ENCODE peak calls at places on chromosomes 16 and 17, in four cellular contexts. One of them, this sample, is unnamed. For H3K4me1, the result is how much of the 10 kb centered on the place peaks cover.

GRCh38 chr17:81665205-81666091 is 957 bp downstream of the OXLD1 start:
- DNase-seq in cardiac muscle cell: no peak
- DNase-seq in right cardiac atrium: no peak
- DNase-seq in left ventricle myocardium inferior: no peak
- DNase-seq in this sample: no peak

GRCh38 chr17:80374039-80374731 is 40.8 kb upstream of the ENDOV start:
- DNase-seq in left ventricle myocardium inferior: no peak
- DNase-seq in right cardiac atrium: no peak
- DNase-seq in cardiac muscle cell: no peak
- DNase-seq in this sample: no peak

GRCh38 chr17:65170839-65171238 is 33.7 kb downstream of the RGS9 start:
- DNase-seq in left ventricle myocardium inferior: peak
- DNase-seq in right cardiac atrium: peak
- DNase-seq in cardiac muscle cell: no peak
- DNase-seq in this sample: peak

GRCh38 chr17:1645207-1646171 is at the start of gene SCARF1:
- DNase-seq in left ventricle myocardium inferior: peak
- DNase-seq in right cardiac atrium: peak
- DNase-seq in cardiac muscle cell: no peak
- DNase-seq in this sample: peak

GRCh38 chr16:55559233-55559632 is 7.3 kb upstream of the CAPNS2 start:
- DNase-seq in right cardiac atrium: no peak
- DNase-seq in left ventricle myocardium inferior: no peak
- DNase-seq in cardiac muscle cell: no peak
- DNase-seq in this sample: no peak

GRCh38 chr16:13376174-13376573 is 474.8 kb downstream of the SHISA9 start:
- DNase-seq in cardiac muscle cell: no peak
- DNase-seq in left ventricle myocardium inferior: no peak
- DNase-seq in right cardiac atrium: no peak
- DNase-seq in this sample: no peak

GRCh38 chr16:12613131-12613991 is 190.3 kb downstream of the CPPED1 start:
- DNase-seq in cardiac muscle cell: no peak
- DNase-seq in right cardiac atrium: no peak
- DNase-seq in left ventricle myocardium inferior: no peak
- DNase-seq in this sample: no peak

GRCh38 chr17:21066394-21066793 is 23.6 kb upstream of the USP22 start:
- DNase-seq in right cardiac atrium: no peak
- DNase-seq in left ventricle myocardium inferior: no peak
- DNase-seq in cardiac muscle cell: no peak
- DNase-seq in this sample: no peak

GRCh38 chr16:4511441-4512082 is 27.0 kb downstream of the CDIP1 start:
- DNase-seq in cardiac muscle cell: peak
- DNase-seq in left ventricle myocardium inferior: peak
- DNase-seq in right cardiac atrium: peak
- DNase-seq in this sample: peak

GRCh38 chr16:30659507-30660423 is 1.5 kb downstream of the FBRS start:
- DNase-seq in cardiac muscle cell: no peak
- DNase-seq in right cardiac atrium: peak
- DNase-seq in left ventricle myocardium inferior: no peak
- DNase-seq in this sample: peak

GRCh38 chr16:8798174-8798527 is 512 bp downstream of the PMM2 start:
- DNase-seq in cardiac muscle cell: no peak
- DNase-seq in right cardiac atrium: no peak
- DNase-seq in left ventricle myocardium inferior: no peak
- DNase-seq in this sample: no peak

GRCh38 chr16:76428858-76429257 is 151.7 kb downstream of the CNTNAP4 start:
- DNase-seq in cardiac muscle cell: no peak
- DNase-seq in left ventricle myocardium inferior: no peak
- DNase-seq in right cardiac atrium: no peak
- DNase-seq in this sample: no peak

GRCh38 chr16:83245061-83245460 is 562.7 kb upstream of the HSBP1 start:
- DNase-seq in cardiac muscle cell: no peak
- DNase-seq in right cardiac atrium: no peak
- DNase-seq in left ventricle myocardium inferior: no peak
- DNase-seq in this sample: no peak

GRCh38 chr17:76946772-76947135 is 78.5 kb downstream of the MGAT5B start:
- DNase-seq in cardiac muscle cell: no peak
- DNase-seq in right cardiac atrium: no peak
- DNase-seq in left ventricle myocardium inferior: no peak
- DNase-seq in this sample: no peak

GRCh38 chr17:4492762-4493561 is 5.7 kb upstream of the SPNS2 start:
- DNase-seq in cardiac muscle cell: peak
- DNase-seq in right cardiac atrium: no peak
- DNase-seq in left ventricle myocardium inferior: no peak
- DNase-seq in this sample: no peak

GRCh38 chr17:16948587-16949376 is 23.1 kb downstream of the TNFRSF13B start:
- DNase-seq in left ventricle myocardium inferior: no peak
- DNase-seq in right cardiac atrium: no peak
- DNase-seq in cardiac muscle cell: no peak
- DNase-seq in this sample: no peak

GRCh38 chr17:4533522-4534502 is 21.4 kb downstream of the MYBBP1A start:
- DNase-seq in left ventricle myocardium inferior: peak
- DNase-seq in right cardiac atrium: peak
- DNase-seq in cardiac muscle cell: no peak
- DNase-seq in this sample: no peak

GRCh38 chr16:68826652-68827051 is 16.7 kb upstream of the TANGO6 start:
- DNase-seq in right cardiac atrium: no peak
- DNase-seq in cardiac muscle cell: no peak
- DNase-seq in left ventricle myocardium inferior: no peak
- DNase-seq in this sample: no peak

GRCh38 chr17:70716551-70716950 is 547.2 kb downstream of the KCNJ2 start:
- DNase-seq in cardiac muscle cell: no peak
- DNase-seq in right cardiac atrium: no peak
- DNase-seq in left ventricle myocardium inferior: no peak
- DNase-seq in this sample: no peak

GRCh38 chr17:82287849-82288601 is 14.5 kb upstream of the CSNK1D start:
- DNase-seq in cardiac muscle cell: no peak
- DNase-seq in left ventricle myocardium inferior: peak
- DNase-seq in right cardiac atrium: peak
- DNase-seq in this sample: peak

GRCh38 chr17:59335685-59336084 is 4.2 kb downstream of the YPEL2 start:
- DNase-seq in cardiac muscle cell: no peak
- DNase-seq in right cardiac atrium: no peak
- DNase-seq in left ventricle myocardium inferior: no peak
- DNase-seq in this sample: no peak
- H3K4me1 ChIP-seq in cardiac muscle cell: half or more
- H3K4me1 ChIP-seq in right cardiac atrium: under half
- H3K4me1 ChIP-seq in left ventricle myocardium inferior: half or more
- H3K4me1 ChIP-seq in this sample: under half

GRCh38 chr17:39870776-39871175 is 2.8 kb downstream of the ZPBP2 start:
- DNase-seq in left ventricle myocardium inferior: no peak
- DNase-seq in cardiac muscle cell: no peak
- DNase-seq in right cardiac atrium: no peak
- DNase-seq in this sample: no peak
- H3K4me1 ChIP-seq in left ventricle myocardium inferior: under half
- H3K4me1 ChIP-seq in cardiac muscle cell: under half
- H3K4me1 ChIP-seq in right cardiac atrium: under half
- H3K4me1 ChIP-seq in this sample: under half

DNA sequence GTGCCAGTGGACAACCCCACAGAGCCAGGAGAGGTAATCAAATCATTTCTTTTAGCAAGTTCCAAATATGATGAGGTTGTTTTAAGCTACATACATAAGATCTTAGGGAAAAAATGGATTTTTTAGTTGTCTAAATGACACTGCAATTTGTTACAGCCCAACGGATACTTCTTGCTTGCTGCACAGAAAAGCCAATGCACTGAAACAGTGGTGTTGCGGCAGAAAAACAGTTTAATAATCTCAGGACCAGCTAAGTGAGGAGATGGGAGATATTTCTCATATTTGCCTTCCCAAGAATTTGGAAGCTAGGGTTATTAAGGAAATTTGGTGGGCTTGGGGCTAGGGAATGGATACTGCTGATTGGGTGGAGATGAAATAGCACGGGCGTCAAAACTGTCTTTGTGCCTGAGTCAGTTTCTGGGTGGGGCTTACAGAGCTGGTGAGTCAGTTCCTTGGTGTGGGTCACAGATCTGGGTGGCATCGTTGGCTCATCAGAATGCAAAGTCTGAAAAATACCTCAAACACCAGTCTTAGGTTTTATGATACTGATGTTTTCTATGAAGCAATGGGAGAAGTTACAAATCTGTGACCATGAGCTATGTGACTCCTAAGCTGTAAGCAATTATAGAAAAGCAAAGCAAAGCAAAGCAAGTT is 255.4 kb downstream of the IRX3 start:
- DNase-seq in right cardiac atrium: no peak
- DNase-seq in cardiac muscle cell: no peak
- DNase-seq in left ventricle myocardium inferior: no peak
- DNase-seq in this sample: no peak
- H3K4me1 ChIP-seq in right cardiac atrium: under half
- H3K4me1 ChIP-seq in cardiac muscle cell: under half
- H3K4me1 ChIP-seq in left ventricle myocardium inferior: under half
- H3K4me1 ChIP-seq in this sample: under half

GRCh38 chr17:42563543-42563942 is 1.6 kb downstream of the COASY start:
- DNase-seq in cardiac muscle cell: no peak
- DNase-seq in left ventricle myocardium inferior: no peak
- DNase-seq in right cardiac atrium: no peak
- DNase-seq in this sample: no peak

GRCh38 chr17:42565523-42566214 is 1.2 kb upstream of the MLX start:
- DNase-seq in cardiac muscle cell: no peak
- DNase-seq in right cardiac atrium: no peak
- DNase-seq in left ventricle myocardium inferior: no peak
- DNase-seq in this sample: no peak

GRCh38 chr17:42563950-42564349 is 2.0 kb downstream of the COASY start:
- DNase-seq in cardiac muscle cell: no peak
- DNase-seq in right cardiac atrium: no peak
- DNase-seq in left ventricle myocardium inferior: no peak
- DNase-seq in this sample: no peak

GRCh38 chr17:42566215-42566872 is 556 bp upstream of the MLX start:
- DNase-seq in left ventricle myocardium inferior: no peak
- DNase-seq in right cardiac atrium: no peak
- DNase-seq in cardiac muscle cell: no peak
- DNase-seq in this sample: no peak

DNA sequence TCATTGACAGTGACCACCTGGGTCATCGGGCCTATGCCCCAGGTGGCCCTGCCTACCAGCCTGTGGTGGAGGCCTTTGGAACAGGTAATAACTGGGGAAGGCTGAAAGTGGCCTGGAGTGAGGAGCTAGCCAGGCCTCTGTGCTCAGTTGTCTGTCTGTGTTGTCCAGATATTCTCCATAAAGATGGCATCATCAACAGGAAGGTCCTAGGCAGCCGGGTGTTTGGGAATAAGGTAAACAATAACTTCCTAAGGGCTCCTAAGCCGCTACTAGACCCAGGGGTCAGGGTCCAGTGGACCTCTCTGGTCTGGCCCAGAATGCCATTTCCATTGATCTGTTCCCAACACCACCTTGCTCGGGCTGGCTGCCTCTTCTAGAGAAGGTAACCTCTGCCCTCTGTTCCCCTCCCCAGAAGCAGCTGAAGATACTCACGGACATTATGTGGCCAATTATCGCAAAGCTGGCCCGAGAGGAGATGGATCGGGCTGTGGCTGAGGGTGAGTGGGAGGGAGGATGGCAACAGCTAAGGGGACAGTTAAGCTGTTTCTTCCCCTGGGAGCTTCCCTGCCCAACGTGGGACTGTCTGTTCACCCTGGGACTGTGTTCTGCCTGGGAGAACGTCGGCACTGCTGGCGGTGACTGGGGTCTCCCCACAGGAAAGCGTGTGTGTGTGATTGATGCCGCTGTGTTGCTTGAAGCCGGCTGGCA is 1.9 kb upstream of the MLX start:
- DNase-seq in cardiac muscle cell: no peak
- DNase-seq in right cardiac atrium: no peak
- DNase-seq in left ventricle myocardium inferior: no peak
- DNase-seq in this sample: peak
- H3K4me1 ChIP-seq in cardiac muscle cell: under half
- H3K4me1 ChIP-seq in right cardiac atrium: under half
- H3K4me1 ChIP-seq in left ventricle myocardium inferior: half or more
- H3K4me1 ChIP-seq in this sample: half or more

GRCh38 chr16:31873556-31874353 is at the start of gene ZNF267:
- DNase-seq in right cardiac atrium: peak
- DNase-seq in left ventricle myocardium inferior: peak
- DNase-seq in cardiac muscle cell: peak
- DNase-seq in this sample: peak
- H3K4me1 ChIP-seq in right cardiac atrium: under half
- H3K4me1 ChIP-seq in left ventricle myocardium inferior: half or more
- H3K4me1 ChIP-seq in cardiac muscle cell: under half
- H3K4me1 ChIP-seq in this sample: under half

GRCh38 chr17:78738698-78739097 is 43.4 kb downstream of the CYTH1 start:
- DNase-seq in left ventricle myocardium inferior: no peak
- DNase-seq in right cardiac atrium: no peak
- DNase-seq in cardiac muscle cell: no peak
- DNase-seq in this sample: no peak

GRCh38 chr17:78739331-78739853 is 42.7 kb downstream of the CYTH1 start:
- DNase-seq in cardiac muscle cell: no peak
- DNase-seq in left ventricle myocardium inferior: no peak
- DNase-seq in right cardiac atrium: no peak
- DNase-seq in this sample: no peak

GRCh38 chr17:78736526-78737079 is 45.5 kb downstream of the CYTH1 start:
- DNase-seq in left ventricle myocardium inferior: peak
- DNase-seq in cardiac muscle cell: peak
- DNase-seq in right cardiac atrium: peak
- DNase-seq in this sample: peak

GRCh38 chr17:78737332-78737731 is 44.7 kb downstream of the CYTH1 start:
- DNase-seq in left ventricle myocardium inferior: no peak
- DNase-seq in right cardiac atrium: no peak
- DNase-seq in cardiac muscle cell: no peak
- DNase-seq in this sample: no peak

GRCh38 chr17:78738245-78738644 is 43.8 kb downstream of the CYTH1 start:
- DNase-seq in right cardiac atrium: no peak
- DNase-seq in left ventricle myocardium inferior: no peak
- DNase-seq in cardiac muscle cell: no peak
- DNase-seq in this sample: no peak
- H3K4me1 ChIP-seq in right cardiac atrium: under half
- H3K4me1 ChIP-seq in left ventricle myocardium inferior: half or more
- H3K4me1 ChIP-seq in cardiac muscle cell: under half
- H3K4me1 ChIP-seq in this sample: half or more

This sample was measured in heart left ventricle.